ENCODE peak calls at places on chromosomes 1 and 21, in eight cellular contexts. N is activated naive CD8-positive, alpha-beta T cell treated with anti-CD3 and anti-CD28 coated beads for 36 hours; A is Caco-2; S is anterior cingulate cortex; M is stimulated activated CD8-positive, alpha-beta memory T cell treated with anti-CD3 and anti-CD28 coated beads, Interleukin-7, amount 100 ng/mL, for 1 hour; H is iris pigment epithelial cell; O is coronary artery; Y is esophagus squamous epithelium. G is an unnamed sample.

GRCh38 chr1:30600258-30600657 is 123.1 kb downstream of the MATN1 start:
- DNase-seq in N (no peak), A (no peak), S (no peak), M (no peak), H (no peak), O (peak), Y (no peak), G (no peak)

GRCh38 chr1:37323486-37324377 is 150.6 kb upstream of the ZC3H12A start:
- DNase-seq in N (peak), A (no peak), S (no peak), M (no peak), H (peak), O (no peak), Y (no peak), G (no peak)

GRCh38 chr1:91697322-91698260 is 188.4 kb downstream of the TGFBR3 start:
- DNase-seq in N (peak), A (no peak), S (no peak), M (no peak), H (peak), O (no peak), Y (no peak), G (no peak)

GRCh38 chr1:184759097-184759496 is 4.4 kb upstream of the EDEM3 start:
- DNase-seq in N (no peak), A (no peak), S (no peak), M (no peak), H (no peak), O (no peak), Y (no peak), G (no peak)

GRCh38 chr1:16126738-16127515 is 28.9 kb downstream of the EPHA2 start:
- DNase-seq in N (no peak), A (no peak), S (no peak), M (no peak), H (no peak), O (no peak), Y (no peak), G (no peak)

GRCh38 chr1:165697491-165697880 is 876 bp downstream of the ALDH9A1 start:
- DNase-seq in N (no peak), A (no peak), S (no peak), M (no peak), H (no peak), O (no peak), Y (no peak), G (no peak)

GRCh38 chr1:220810179-220810653 is 23.5 kb downstream of the MTARC1 start:
- DNase-seq in N (peak), A (peak), S (peak), M (peak), H (peak), O (peak), Y (peak), G (no peak)

GRCh38 chr1:246450485-246451251 is 56.4 kb downstream of the SMYD3 start:
- DNase-seq in N (no peak), A (no peak), S (no peak), M (no peak), H (peak), O (no peak), Y (no peak), G (peak)

GRCh38 chr21:31420354-31420753 is 76.3 kb upstream of the TIAM1 start:
- DNase-seq in N (no peak), A (no peak), S (no peak), M (no peak), H (no peak), O (no peak), Y (no peak), G (no peak)

G was measured in NCI-H2029 treated with DMSO at 0.1 percent for 48 hours.